ENCODE peak calls at places on chromosomes 6 and 20, in nine cellular contexts. F is uterus; S is progenitor cell of endocrine pancreas; N is CD8-positive, alpha-beta T cell; G is CD4-positive, alpha-beta T cell; I is astrocyte of the cerebellum; J is astrocyte of the spinal cord; Z is brain microvascular endothelial cell; Q is fibroblast of villous mesenchyme. A is an unnamed sample.
A peak's percentile ranks its signal among the peaks of the same experiment; 100 is the strongest.

GRCh38 chr20:50636601-50637539 is 54.5 kb downstream of the RIPOR3 start:
- DNase-seq in I (no peak), S (no peak), J (peak; percentile 2), Q (peak; percentile 79), G (no peak), F (no peak), Z (no peak), N (no peak), A (no peak)

GRCh38 chr20:25468126-25469075 is 60.9 kb downstream of the GINS1 start:
- DNase-seq in F (no peak), J (no peak), Q (no peak), G (no peak), I (no peak), Z (no peak), S (no peak), N (no peak), A (no peak)

GRCh38 chr6:170101281-170102035 is 189.4 kb downstream of the DLL1 start:
- DNase-seq in Z (no peak), Q (no peak), F (peak; percentile 6), G (peak; percentile 31), J (no peak), I (no peak), N (no peak), S (no peak), A (peak; percentile 34)

GRCh38 chr6:161481786-161482516 is 208.1 kb upstream of the AGPAT4 start:
- DNase-seq in Q (peak; percentile 48), J (no peak), N (no peak), G (no peak), S (no peak), I (peak; percentile 36), F (no peak), Z (peak; percentile 11), A (no peak)

GRCh38 chr6:120785459-120786086 is 548.7 kb downstream of the TBC1D32 start:
- DNase-seq in F (no peak), Z (no peak), I (no peak), Q (no peak), S (no peak), G (no peak), N (no peak), J (no peak), A (no peak)

GRCh38 chr20:7908905-7909304 is 31.4 kb downstream of the HAO1 start:
- DNase-seq in Q (no peak), N (no peak), Z (no peak), I (no peak), J (no peak), S (no peak), F (no peak), G (no peak), A (no peak)

GRCh38 chr6:33168202-33168601 is 24.1 kb downstream of the COL11A2 start:
- DNase-seq in N (no peak), Z (no peak), Q (no peak), G (no peak), I (no peak), F (no peak), J (no peak), S (no peak), A (no peak)

GRCh38 chr6:551405-551804 is 105.5 kb downstream of the HUS1B start:
- DNase-seq in G (no peak), S (no peak), Q (peak; percentile 45), I (no peak), J (peak; percentile 42), F (no peak), Z (peak; percentile 65), N (no peak), A (no peak)

GRCh38 chr6:31897612-31898199 is at the start of gene EHMT2:
- DNase-seq in J (peak; percentile 81), Z (peak; percentile 52), F (peak; percentile 86), S (peak; percentile 67), N (peak; percentile 83), G (peak; percentile 84), Q (peak; percentile 74), I (peak; percentile 37), A (peak; percentile 72)

GRCh38 chr6:10528170-10528981 is 7.2 kb downstream of the GCNT2 start:
- DNase-seq in G (no peak), N (no peak), Q (peak; percentile 16), S (no peak), F (no peak), I (no peak), J (peak; percentile 42), Z (peak; percentile 74), A (no peak)

GRCh38 chr6:167849846-167850459 is 23.2 kb downstream of the AFDN start:
- DNase-seq in Q (no peak), Z (no peak), I (no peak), F (no peak), J (no peak), G (no peak), S (no peak), N (no peak), A (no peak)

GRCh38 chr20:41213150-41213820 is 75.9 kb downstream of the PLCG1 start:
- DNase-seq in I (no peak), N (no peak), G (no peak), J (peak; percentile 46), S (no peak), Q (peak; percentile 43), F (no peak), Z (peak; percentile 38), A (no peak)

GRCh38 chr6:10390495-10391298 is 24.2 kb downstream of the TFAP2A start:
- DNase-seq in S (no peak), G (no peak), N (no peak), J (no peak), Z (no peak), I (no peak), F (no peak), Q (no peak), A (no peak)

GRCh38 chr6:4403828-4404227 is 268.5 kb upstream of the ECI2 start:
- DNase-seq in J (no peak), F (no peak), N (no peak), Z (no peak), Q (no peak), I (no peak), S (no peak), G (no peak), A (no peak)

GRCh38 chr20:12722096-12722495 is 286.7 kb upstream of the SPTLC3 start:
- DNase-seq in J (no peak), S (no peak), Z (no peak), F (no peak), Q (no peak), I (no peak), G (no peak), N (no peak), A (no peak)

GRCh38 chr6:90197854-90198496 is 98.7 kb downstream of the BACH2 start:
- DNase-seq in Q (peak; percentile 61), J (peak; percentile 53), S (no peak), G (no peak), Z (no peak), N (no peak), I (no peak), F (no peak), A (peak; percentile 64)

GRCh38 chr6:56875961-56876360 is 78.9 kb upstream of the BEND6 start:
- DNase-seq in J (no peak), N (no peak), S (no peak), Z (no peak), F (no peak), G (no peak), I (no peak), Q (no peak), A (no peak)

GRCh38 chr6:56877922-56878321 is 77.0 kb upstream of the BEND6 start:
- DNase-seq in J (no peak), Q (no peak), I (no peak), N (no peak), S (no peak), F (no peak), G (no peak), Z (no peak), A (no peak)

GRCh38 chr6:56875523-56875922 is 79.4 kb upstream of the BEND6 start:
- DNase-seq in F (no peak), S (no peak), Z (no peak), N (no peak), J (no peak), I (no peak), Q (no peak), G (no peak), A (no peak)

GRCh38 chr6:56869346-56869745 is 85.6 kb upstream of the BEND6 start:
- DNase-seq in F (no peak), J (no peak), Z (no peak), Q (no peak), N (no peak), G (no peak), S (no peak), I (no peak), A (no peak)

DNA sequence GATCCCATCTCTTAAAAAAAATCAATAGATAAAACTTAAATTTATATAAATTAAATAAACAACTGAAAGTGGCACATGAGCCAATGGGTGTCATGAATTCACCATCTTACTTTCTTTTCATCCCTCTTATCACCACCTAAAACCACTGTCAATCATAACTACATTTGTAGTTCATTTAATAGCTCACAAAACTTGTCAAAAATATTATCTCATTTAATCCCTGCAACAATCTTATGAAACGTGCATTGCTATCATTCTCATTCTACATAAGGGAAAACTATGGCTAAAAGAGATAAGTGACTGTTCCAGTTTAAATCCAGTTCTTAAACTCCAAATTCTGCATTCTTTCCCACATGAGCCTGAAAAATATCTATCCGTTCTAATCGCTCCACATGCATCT is 80.6 kb upstream of the BEND6 start:
- DNase-seq in S (no peak), Z (no peak), G (no peak), F (no peak), Q (no peak), J (no peak), I (no peak), N (no peak), A (no peak)
- TF ChIP-seq CTCF in S (no peak), Z (no peak), G (no peak), F (no peak), Q (no peak), J (no peak), I (no peak), N (no peak), A (no peak)

GRCh38 chr6:144482142-144482541 is 197.0 kb downstream of the UTRN start:
- DNase-seq in N (peak; percentile 78), Z (peak; percentile 78), F (peak; percentile 74), J (peak; percentile 81), I (peak; percentile 78), G (peak; percentile 73), S (peak; percentile 22), Q (peak; percentile 80), A (no peak)
- TF ChIP-seq CTCF in N (peak; percentile 80), Z (peak; percentile 80), F (peak; percentile 69), J (peak; percentile 73), I (peak; percentile 69), G (peak; percentile 82), S (peak; percentile 70), Q (peak; percentile 69), A (peak; percentile 76)

DNA sequence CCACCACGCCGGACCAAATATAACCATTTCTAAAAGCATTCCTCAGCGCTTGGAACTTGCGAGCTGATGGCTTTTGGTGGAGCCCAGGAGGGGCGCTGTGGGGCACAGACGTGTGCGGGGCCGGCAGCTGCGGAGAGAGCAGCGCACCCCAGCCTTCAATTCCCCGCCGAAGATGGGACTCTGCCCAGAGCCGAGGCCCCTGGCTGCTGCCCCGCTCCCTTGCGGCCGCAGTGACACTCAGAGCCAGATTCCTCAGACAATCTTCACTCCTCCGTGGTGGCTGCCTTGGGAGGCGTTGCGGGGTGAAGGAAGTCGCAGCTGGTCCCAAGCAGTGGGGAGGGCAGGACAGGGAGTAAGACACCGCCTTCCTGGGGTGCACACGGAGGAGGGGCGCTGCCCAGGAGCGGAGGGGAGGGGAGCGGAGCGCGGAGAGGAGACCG is 87.7 kb downstream of the TMEM242 start:
- DNase-seq in F (peak; percentile 73), N (peak; percentile 57), Z (peak; percentile 37), J (peak; percentile 27), Q (peak; percentile 57), G (peak; percentile 58), S (peak; percentile 34), I (no peak), A (no peak)
- TF ChIP-seq CTCF in F (peak; percentile 80), N (peak; percentile 68), Z (peak; percentile 83), J (peak; percentile 78), Q (peak; percentile 60), G (peak; percentile 76), S (peak; percentile 78), I (peak; percentile 72), A (peak; percentile 66)

GRCh38 chr6:28443112-28443773 is at the start of gene ZSCAN23:
- DNase-seq in J (peak; percentile 89), I (peak; percentile 69), S (peak; percentile 49), N (peak; percentile 91), F (peak; percentile 77), G (peak; percentile 77), Q (peak; percentile 80), Z (peak; percentile 90), A (no peak)
- TF ChIP-seq CTCF in J (no peak), I (no peak), S (no peak), N (no peak), F (no peak), G (no peak), Q (no peak), Z (peak; percentile 11), A (no peak)